ENCODE peak calls at places on chromosomes 3 and 15, in eight cellular contexts. One of them, this sample, is unnamed.

GRCh38 chr3:31695280-31696008 is 162.7 kb downstream of the STT3B start:
- DNase-seq in activated CD4-positive, alpha-beta T cell treated with anti-CD3 and anti-CD28 coated beads, Interleukin-2, amount 10 ng/mL, durations not matched to agents 7 days and 5 days: peak
- DNase-seq in neural progenitor cell: peak
- DNase-seq in GM06990: no peak
- DNase-seq in NCI-H2029: no peak
- DNase-seq in foreskin fibroblast: no peak
- DNase-seq in tibial artery: no peak
- DNase-seq in fibroblast of lung: no peak
- DNase-seq in this sample: no peak

GRCh38 chr3:44555753-44556152 is 760 bp downstream of the ZKSCAN7 start:
- DNase-seq in activated CD4-positive, alpha-beta T cell treated with anti-CD3 and anti-CD28 coated beads, Interleukin-2, amount 10 ng/mL, durations not matched to agents 7 days and 5 days: no peak
- DNase-seq in fibroblast of lung: peak
- DNase-seq in foreskin fibroblast: peak
- DNase-seq in neural progenitor cell: no peak
- DNase-seq in tibial artery: no peak
- DNase-seq in NCI-H2029: no peak
- DNase-seq in GM06990: no peak
- DNase-seq in this sample: no peak

GRCh38 chr3:130903412-130903908 is 9.6 kb downstream of the ATP2C1 start:
- DNase-seq in activated CD4-positive, alpha-beta T cell treated with anti-CD3 and anti-CD28 coated beads, Interleukin-2, amount 10 ng/mL, durations not matched to agents 7 days and 5 days: no peak
- DNase-seq in NCI-H2029: no peak
- DNase-seq in fibroblast of lung: no peak
- DNase-seq in GM06990: no peak
- DNase-seq in tibial artery: no peak
- DNase-seq in neural progenitor cell: no peak
- DNase-seq in foreskin fibroblast: no peak
- DNase-seq in this sample: no peak

GRCh38 chr3:190709351-190709773 is 153.1 kb downstream of the GMNC start:
- DNase-seq in tibial artery: no peak
- DNase-seq in neural progenitor cell: no peak
- DNase-seq in GM06990: no peak
- DNase-seq in fibroblast of lung: peak
- DNase-seq in activated CD4-positive, alpha-beta T cell treated with anti-CD3 and anti-CD28 coated beads, Interleukin-2, amount 10 ng/mL, durations not matched to agents 7 days and 5 days: no peak
- DNase-seq in NCI-H2029: no peak
- DNase-seq in foreskin fibroblast: no peak
- DNase-seq in this sample: no peak

GRCh38 chr3:47324278-47324865 is 41.6 kb downstream of the KLHL18 start:
- DNase-seq in fibroblast of lung: peak
- DNase-seq in GM06990: no peak
- DNase-seq in foreskin fibroblast: peak
- DNase-seq in neural progenitor cell: peak
- DNase-seq in activated CD4-positive, alpha-beta T cell treated with anti-CD3 and anti-CD28 coated beads, Interleukin-2, amount 10 ng/mL, durations not matched to agents 7 days and 5 days: peak
- DNase-seq in NCI-H2029: peak
- DNase-seq in tibial artery: peak
- DNase-seq in this sample: peak

GRCh38 chr3:59043391-59043790 is 6.4 kb downstream of the CFAP20DC start:
- DNase-seq in tibial artery: no peak
- DNase-seq in fibroblast of lung: no peak
- DNase-seq in foreskin fibroblast: no peak
- DNase-seq in activated CD4-positive, alpha-beta T cell treated with anti-CD3 and anti-CD28 coated beads, Interleukin-2, amount 10 ng/mL, durations not matched to agents 7 days and 5 days: no peak
- DNase-seq in GM06990: no peak
- DNase-seq in neural progenitor cell: no peak
- DNase-seq in NCI-H2029: peak
- DNase-seq in this sample: no peak

GRCh38 chr3:43477600-43477999 is 144.2 kb downstream of the ANO10 start:
- DNase-seq in NCI-H2029: no peak
- DNase-seq in tibial artery: no peak
- DNase-seq in foreskin fibroblast: no peak
- DNase-seq in fibroblast of lung: no peak
- DNase-seq in neural progenitor cell: no peak
- DNase-seq in activated CD4-positive, alpha-beta T cell treated with anti-CD3 and anti-CD28 coated beads, Interleukin-2, amount 10 ng/mL, durations not matched to agents 7 days and 5 days: peak
- DNase-seq in GM06990: no peak
- DNase-seq in this sample: no peak

GRCh38 chr3:66206806-66207205 is 14.0 kb upstream of the SLC25A26 start:
- DNase-seq in NCI-H2029: no peak
- DNase-seq in neural progenitor cell: no peak
- DNase-seq in foreskin fibroblast: no peak
- DNase-seq in GM06990: no peak
- DNase-seq in fibroblast of lung: no peak
- DNase-seq in tibial artery: no peak
- DNase-seq in activated CD4-positive, alpha-beta T cell treated with anti-CD3 and anti-CD28 coated beads, Interleukin-2, amount 10 ng/mL, durations not matched to agents 7 days and 5 days: no peak
- DNase-seq in this sample: no peak

GRCh38 chr3:171399842-171400241 is 60.4 kb downstream of the TNIK start:
- DNase-seq in neural progenitor cell: no peak
- DNase-seq in fibroblast of lung: no peak
- DNase-seq in tibial artery: no peak
- DNase-seq in GM06990: no peak
- DNase-seq in activated CD4-positive, alpha-beta T cell treated with anti-CD3 and anti-CD28 coated beads, Interleukin-2, amount 10 ng/mL, durations not matched to agents 7 days and 5 days: no peak
- DNase-seq in foreskin fibroblast: no peak
- DNase-seq in NCI-H2029: no peak
- DNase-seq in this sample: no peak

GRCh38 chr3:54866221-54866620 is 61.6 kb downstream of the LRTM1 start:
- DNase-seq in fibroblast of lung: no peak
- DNase-seq in NCI-H2029: no peak
- DNase-seq in foreskin fibroblast: no peak
- DNase-seq in GM06990: no peak
- DNase-seq in tibial artery: no peak
- DNase-seq in activated CD4-positive, alpha-beta T cell treated with anti-CD3 and anti-CD28 coated beads, Interleukin-2, amount 10 ng/mL, durations not matched to agents 7 days and 5 days: no peak
- DNase-seq in neural progenitor cell: no peak
- DNase-seq in this sample: no peak

GRCh38 chr3:4778740-4779139 is 200.5 kb upstream of the BHLHE40 start:
- DNase-seq in GM06990: no peak
- DNase-seq in activated CD4-positive, alpha-beta T cell treated with anti-CD3 and anti-CD28 coated beads, Interleukin-2, amount 10 ng/mL, durations not matched to agents 7 days and 5 days: no peak
- DNase-seq in tibial artery: no peak
- DNase-seq in fibroblast of lung: no peak
- DNase-seq in neural progenitor cell: no peak
- DNase-seq in NCI-H2029: no peak
- DNase-seq in foreskin fibroblast: no peak
- DNase-seq in this sample: no peak

GRCh38 chr3:138432576-138433240 is 1.7 kb upstream of the ESYT3 start:
- DNase-seq in NCI-H2029: no peak
- DNase-seq in foreskin fibroblast: no peak
- DNase-seq in tibial artery: no peak
- DNase-seq in neural progenitor cell: no peak
- DNase-seq in activated CD4-positive, alpha-beta T cell treated with anti-CD3 and anti-CD28 coated beads, Interleukin-2, amount 10 ng/mL, durations not matched to agents 7 days and 5 days: no peak
- DNase-seq in fibroblast of lung: no peak
- DNase-seq in GM06990: no peak
- DNase-seq in this sample: no peak

GRCh38 chr15:64897345-64897985 is 14.2 kb upstream of the ANKDD1A start:
- DNase-seq in activated CD4-positive, alpha-beta T cell treated with anti-CD3 and anti-CD28 coated beads, Interleukin-2, amount 10 ng/mL, durations not matched to agents 7 days and 5 days: no peak
- DNase-seq in GM06990: no peak
- DNase-seq in neural progenitor cell: no peak
- DNase-seq in tibial artery: peak
- DNase-seq in foreskin fibroblast: peak
- DNase-seq in fibroblast of lung: peak
- DNase-seq in NCI-H2029: no peak
- DNase-seq in this sample: no peak

GRCh38 chr3:30141927-30142326 is 464.5 kb upstream of the TGFBR2 start:
- DNase-seq in neural progenitor cell: no peak
- DNase-seq in NCI-H2029: no peak
- DNase-seq in fibroblast of lung: no peak
- DNase-seq in GM06990: no peak
- DNase-seq in tibial artery: no peak
- DNase-seq in foreskin fibroblast: peak
- DNase-seq in activated CD4-positive, alpha-beta T cell treated with anti-CD3 and anti-CD28 coated beads, Interleukin-2, amount 10 ng/mL, durations not matched to agents 7 days and 5 days: no peak
- DNase-seq in this sample: no peak

GRCh38 chr3:4986611-4987373 is 7.6 kb downstream of the BHLHE40 start:
- DNase-seq in GM06990: peak
- DNase-seq in neural progenitor cell: peak
- DNase-seq in tibial artery: peak
- DNase-seq in NCI-H2029: peak
- DNase-seq in foreskin fibroblast: peak
- DNase-seq in fibroblast of lung: peak
- DNase-seq in activated CD4-positive, alpha-beta T cell treated with anti-CD3 and anti-CD28 coated beads, Interleukin-2, amount 10 ng/mL, durations not matched to agents 7 days and 5 days: peak
- DNase-seq in this sample: no peak

GRCh38 chr3:22012471-22012870 is 261.5 kb upstream of the ZNF385D start:
- DNase-seq in activated CD4-positive, alpha-beta T cell treated with anti-CD3 and anti-CD28 coated beads, Interleukin-2, amount 10 ng/mL, durations not matched to agents 7 days and 5 days: no peak
- DNase-seq in NCI-H2029: no peak
- DNase-seq in fibroblast of lung: peak
- DNase-seq in tibial artery: no peak
- DNase-seq in neural progenitor cell: no peak
- DNase-seq in GM06990: no peak
- DNase-seq in foreskin fibroblast: peak
- DNase-seq in this sample: no peak

GRCh38 chr3:18369561-18370185 is 55.5 kb downstream of the SATB1 start:
- DNase-seq in NCI-H2029: peak
- DNase-seq in foreskin fibroblast: no peak
- DNase-seq in tibial artery: no peak
- DNase-seq in fibroblast of lung: peak
- DNase-seq in neural progenitor cell: no peak
- DNase-seq in GM06990: no peak
- DNase-seq in activated CD4-positive, alpha-beta T cell treated with anti-CD3 and anti-CD28 coated beads, Interleukin-2, amount 10 ng/mL, durations not matched to agents 7 days and 5 days: no peak
- DNase-seq in this sample: no peak

GRCh38 chr3:46987485-46988401 is 8.3 kb downstream of the NBEAL2 start:
- DNase-seq in tibial artery: peak
- DNase-seq in neural progenitor cell: no peak
- DNase-seq in foreskin fibroblast: no peak
- DNase-seq in GM06990: peak
- DNase-seq in activated CD4-positive, alpha-beta T cell treated with anti-CD3 and anti-CD28 coated beads, Interleukin-2, amount 10 ng/mL, durations not matched to agents 7 days and 5 days: peak
- DNase-seq in fibroblast of lung: no peak
- DNase-seq in NCI-H2029: no peak
- DNase-seq in this sample: peak

GRCh38 chr15:51186121-51186795 is 91.6 kb upstream of the TNFAIP8L3 start:
- DNase-seq in tibial artery: no peak
- DNase-seq in foreskin fibroblast: no peak
- DNase-seq in fibroblast of lung: no peak
- DNase-seq in NCI-H2029: no peak
- DNase-seq in activated CD4-positive, alpha-beta T cell treated with anti-CD3 and anti-CD28 coated beads, Interleukin-2, amount 10 ng/mL, durations not matched to agents 7 days and 5 days: no peak
- DNase-seq in neural progenitor cell: no peak
- DNase-seq in GM06990: no peak
- DNase-seq in this sample: no peak

GRCh38 chr15:66704783-66705113 is 2.7 kb downstream of the SMAD6 start:
- DNase-seq in activated CD4-positive, alpha-beta T cell treated with anti-CD3 and anti-CD28 coated beads, Interleukin-2, amount 10 ng/mL, durations not matched to agents 7 days and 5 days: no peak
- DNase-seq in foreskin fibroblast: no peak
- DNase-seq in tibial artery: no peak
- DNase-seq in fibroblast of lung: no peak
- DNase-seq in neural progenitor cell: no peak
- DNase-seq in NCI-H2029: no peak
- DNase-seq in GM06990: no peak
- DNase-seq in this sample: no peak

GRCh38 chr3:188734395-188734794 is 437.4 kb upstream of the TPRG1 start:
- DNase-seq in tibial artery: no peak
- DNase-seq in foreskin fibroblast: no peak
- DNase-seq in fibroblast of lung: no peak
- DNase-seq in NCI-H2029: peak
- DNase-seq in activated CD4-positive, alpha-beta T cell treated with anti-CD3 and anti-CD28 coated beads, Interleukin-2, amount 10 ng/mL, durations not matched to agents 7 days and 5 days: no peak
- DNase-seq in neural progenitor cell: no peak
- DNase-seq in GM06990: no peak
- DNase-seq in this sample: no peak

GRCh38 chr15:34271493-34271892 is 46.7 kb downstream of the EMC4 start:
- DNase-seq in activated CD4-positive, alpha-beta T cell treated with anti-CD3 and anti-CD28 coated beads, Interleukin-2, amount 10 ng/mL, durations not matched to agents 7 days and 5 days: no peak
- DNase-seq in neural progenitor cell: no peak
- DNase-seq in fibroblast of lung: peak
- DNase-seq in foreskin fibroblast: peak
- DNase-seq in GM06990: no peak
- DNase-seq in tibial artery: no peak
- DNase-seq in NCI-H2029: no peak
- DNase-seq in this sample: no peak

GRCh38 chr3:148077318-148077923 is 620.3 kb upstream of the AGTR1 start:
- DNase-seq in tibial artery: no peak
- DNase-seq in fibroblast of lung: peak
- DNase-seq in foreskin fibroblast: peak
- DNase-seq in activated CD4-positive, alpha-beta T cell treated with anti-CD3 and anti-CD28 coated beads, Interleukin-2, amount 10 ng/mL, durations not matched to agents 7 days and 5 days: no peak
- DNase-seq in GM06990: no peak
- DNase-seq in neural progenitor cell: peak
- DNase-seq in NCI-H2029: no peak
- DNase-seq in this sample: no peak

GRCh38 chr15:80026310-80026709 is 33.2 kb upstream of the ZFAND6 start:
- DNase-seq in fibroblast of lung: no peak
- DNase-seq in NCI-H2029: no peak
- DNase-seq in foreskin fibroblast: no peak
- DNase-seq in GM06990: no peak
- DNase-seq in neural progenitor cell: peak
- DNase-seq in tibial artery: no peak
- DNase-seq in activated CD4-positive, alpha-beta T cell treated with anti-CD3 and anti-CD28 coated beads, Interleukin-2, amount 10 ng/mL, durations not matched to agents 7 days and 5 days: no peak
- DNase-seq in this sample: no peak

GRCh38 chr15:83016906-83017305 is 5.5 kb upstream of the C15orf40 start:
- DNase-seq in neural progenitor cell: no peak
- DNase-seq in fibroblast of lung: no peak
- DNase-seq in GM06990: no peak
- DNase-seq in foreskin fibroblast: no peak
- DNase-seq in NCI-H2029: no peak
- DNase-seq in activated CD4-positive, alpha-beta T cell treated with anti-CD3 and anti-CD28 coated beads, Interleukin-2, amount 10 ng/mL, durations not matched to agents 7 days and 5 days: no peak
- DNase-seq in tibial artery: no peak
- DNase-seq in this sample: no peak

GRCh38 chr3:76242886-76243753 is 457.8 kb upstream of the ZNF717 start:
- DNase-seq in fibroblast of lung: no peak
- DNase-seq in GM06990: no peak
- DNase-seq in NCI-H2029: no peak
- DNase-seq in foreskin fibroblast: no peak
- DNase-seq in tibial artery: no peak
- DNase-seq in activated CD4-positive, alpha-beta T cell treated with anti-CD3 and anti-CD28 coated beads, Interleukin-2, amount 10 ng/mL, durations not matched to agents 7 days and 5 days: no peak
- DNase-seq in neural progenitor cell: peak
- DNase-seq in this sample: no peak

GRCh38 chr3:170679190-170679589 is 93.3 kb upstream of the SLC7A14 start:
- DNase-seq in GM06990: no peak
- DNase-seq in neural progenitor cell: no peak
- DNase-seq in NCI-H2029: no peak
- DNase-seq in foreskin fibroblast: no peak
- DNase-seq in fibroblast of lung: no peak
- DNase-seq in activated CD4-positive, alpha-beta T cell treated with anti-CD3 and anti-CD28 coated beads, Interleukin-2, amount 10 ng/mL, durations not matched to agents 7 days and 5 days: no peak
- DNase-seq in tibial artery: no peak
- DNase-seq in this sample: no peak

GRCh38 chr3:8972614-8973013 is 9.3 kb upstream of the RAD18 start:
- DNase-seq in foreskin fibroblast: peak
- DNase-seq in tibial artery: no peak
- DNase-seq in GM06990: no peak
- DNase-seq in NCI-H2029: peak
- DNase-seq in neural progenitor cell: no peak
- DNase-seq in activated CD4-positive, alpha-beta T cell treated with anti-CD3 and anti-CD28 coated beads, Interleukin-2, amount 10 ng/mL, durations not matched to agents 7 days and 5 days: no peak
- DNase-seq in fibroblast of lung: peak
- DNase-seq in this sample: peak

GRCh38 chr3:133377396-133377795 is 22.5 kb upstream of the BFSP2 start:
- DNase-seq in tibial artery: no peak
- DNase-seq in neural progenitor cell: peak
- DNase-seq in foreskin fibroblast: peak
- DNase-seq in fibroblast of lung: peak
- DNase-seq in NCI-H2029: no peak
- DNase-seq in activated CD4-positive, alpha-beta T cell treated with anti-CD3 and anti-CD28 coated beads, Interleukin-2, amount 10 ng/mL, durations not matched to agents 7 days and 5 days: no peak
- DNase-seq in GM06990: no peak
- DNase-seq in this sample: no peak

GRCh38 chr3:37859354-37859753 is 2.3 kb upstream of the CTDSPL start:
- DNase-seq in fibroblast of lung: no peak
- DNase-seq in NCI-H2029: no peak
- DNase-seq in activated CD4-positive, alpha-beta T cell treated with anti-CD3 and anti-CD28 coated beads, Interleukin-2, amount 10 ng/mL, durations not matched to agents 7 days and 5 days: no peak
- DNase-seq in foreskin fibroblast: no peak
- DNase-seq in tibial artery: no peak
- DNase-seq in GM06990: no peak
- DNase-seq in neural progenitor cell: no peak
- DNase-seq in this sample: no peak

GRCh38 chr15:88256261-88257230 is at the start of gene NTRK3:
- DNase-seq in GM06990: no peak
- DNase-seq in tibial artery: no peak
- DNase-seq in activated CD4-positive, alpha-beta T cell treated with anti-CD3 and anti-CD28 coated beads, Interleukin-2, amount 10 ng/mL, durations not matched to agents 7 days and 5 days: peak
- DNase-seq in foreskin fibroblast: no peak
- DNase-seq in NCI-H2029: no peak
- DNase-seq in neural progenitor cell: peak
- DNase-seq in fibroblast of lung: peak
- DNase-seq in this sample: no peak

GRCh38 chr15:61226313-61227250 is 2.5 kb downstream of the RORA start:
- DNase-seq in tibial artery: no peak
- DNase-seq in NCI-H2029: no peak
- DNase-seq in fibroblast of lung: no peak
- DNase-seq in GM06990: no peak
- DNase-seq in foreskin fibroblast: no peak
- DNase-seq in activated CD4-positive, alpha-beta T cell treated with anti-CD3 and anti-CD28 coated beads, Interleukin-2, amount 10 ng/mL, durations not matched to agents 7 days and 5 days: no peak
- DNase-seq in neural progenitor cell: no peak
- DNase-seq in this sample: no peak

This sample was measured in GM12864.